ENCODE peak calls at places on chromosome 22, in four cellular contexts. One of them, this sample, is unnamed. For H3K4me1 and H3K9me3, the result is how much of the 10 kb centered on the place peaks cover.

GRCh38 chr22:39598017-39598965 is 27.7 kb downstream of the CACNA1I start:
- DNase-seq in H9: peak
- DNase-seq in mesenchymal stem cell: peak
- DNase-seq in tibial nerve: no peak
- DNase-seq in this sample: peak

GRCh38 chr22:20238567-20239062 is 29.5 kb downstream of the RTN4R start:
- DNase-seq in H9: peak
- DNase-seq in mesenchymal stem cell: peak
- DNase-seq in tibial nerve: no peak
- DNase-seq in this sample: no peak

GRCh38 chr22:35777335-35777975 is 59.8 kb downstream of the APOL5 start:
- DNase-seq in H9: no peak
- DNase-seq in mesenchymal stem cell: peak
- DNase-seq in tibial nerve: no peak
- DNase-seq in this sample: no peak

GRCh38 chr22:40635008-40635939 is 1.2 kb downstream of the MRTFA start:
- DNase-seq in H9: no peak
- DNase-seq in mesenchymal stem cell: no peak
- DNase-seq in tibial nerve: peak
- DNase-seq in this sample: no peak

GRCh38 chr22:49964493-49965290 is 4.1 kb downstream of the PIM3 start:
- DNase-seq in H9: peak
- DNase-seq in mesenchymal stem cell: no peak
- DNase-seq in tibial nerve: no peak
- DNase-seq in this sample: peak

GRCh38 chr22:50209893-50210292 is 9.1 kb downstream of the SELENOO start:
- DNase-seq in H9: no peak
- DNase-seq in mesenchymal stem cell: peak
- DNase-seq in tibial nerve: peak
- DNase-seq in this sample: peak

GRCh38 chr22:33659423-33659822 is 260.9 kb downstream of the LARGE1 start:
- DNase-seq in H9: no peak
- DNase-seq in mesenchymal stem cell: no peak
- DNase-seq in tibial nerve: peak
- DNase-seq in this sample: no peak

GRCh38 chr22:47095395-47096122 is 333.1 kb downstream of the TBC1D22A start:
- DNase-seq in H9: no peak
- DNase-seq in mesenchymal stem cell: no peak
- DNase-seq in tibial nerve: no peak
- DNase-seq in this sample: no peak

GRCh38 chr22:30837531-30837930 is 131.0 kb downstream of the MORC2 start:
- DNase-seq in H9: no peak
- DNase-seq in mesenchymal stem cell: no peak
- DNase-seq in tibial nerve: no peak
- DNase-seq in this sample: no peak

GRCh38 chr22:41382098-41382578 is 396 bp downstream of the TEF start:
- DNase-seq in H9: no peak
- DNase-seq in mesenchymal stem cell: peak
- DNase-seq in tibial nerve: peak
- DNase-seq in this sample: peak

GRCh38 chr22:33240901-33241300 is 182.7 kb upstream of the SYN3 start:
- DNase-seq in H9: no peak
- DNase-seq in mesenchymal stem cell: no peak
- DNase-seq in tibial nerve: no peak
- DNase-seq in this sample: no peak

GRCh38 chr22:20131593-20131855 is at the start of gene ZDHHC8:
- DNase-seq in H9: no peak
- DNase-seq in mesenchymal stem cell: no peak
- DNase-seq in tibial nerve: no peak
- DNase-seq in this sample: no peak

GRCh38 chr22:38487946-38488345 is 18.2 kb downstream of the DDX17 start:
- DNase-seq in H9: no peak
- DNase-seq in mesenchymal stem cell: no peak
- DNase-seq in tibial nerve: no peak
- DNase-seq in this sample: no peak

GRCh38 chr22:28064941-28065340 is 145.9 kb upstream of the PITPNB start:
- DNase-seq in H9: no peak
- DNase-seq in mesenchymal stem cell: no peak
- DNase-seq in tibial nerve: no peak
- DNase-seq in this sample: no peak

GRCh38 chr22:38882480-38882879 is 10.5 kb upstream of the CBX6 start:
- DNase-seq in H9: no peak
- DNase-seq in mesenchymal stem cell: no peak
- DNase-seq in tibial nerve: no peak
- DNase-seq in this sample: peak

GRCh38 chr22:37162221-37163095 is 12.7 kb upstream of the IL2RB start:
- DNase-seq in H9: no peak
- DNase-seq in mesenchymal stem cell: peak
- DNase-seq in tibial nerve: no peak
- DNase-seq in this sample: no peak

GRCh38 chr22:44200855-44201550 is 20.3 kb downstream of the PARVG start:
- DNase-seq in H9: no peak
- DNase-seq in mesenchymal stem cell: no peak
- DNase-seq in tibial nerve: no peak
- DNase-seq in this sample: no peak

GRCh38 chr22:46726066-46726985 is 11.7 kb downstream of the CERK start:
- DNase-seq in H9: no peak
- DNase-seq in mesenchymal stem cell: no peak
- DNase-seq in tibial nerve: no peak
- DNase-seq in this sample: no peak

GRCh38 chr22:46514592-46515207 is 22.7 kb downstream of the CELSR1 start:
- DNase-seq in H9: no peak
- DNase-seq in mesenchymal stem cell: peak
- DNase-seq in tibial nerve: no peak
- DNase-seq in this sample: no peak

GRCh38 chr22:49971232-49972162 is 10.9 kb downstream of the PIM3 start:
- DNase-seq in H9: peak
- DNase-seq in mesenchymal stem cell: no peak
- DNase-seq in tibial nerve: peak
- DNase-seq in this sample: peak

GRCh38 chr22:19788661-19789225 is 28.2 kb downstream of the TBX1 start:
- DNase-seq in H9: no peak
- DNase-seq in mesenchymal stem cell: no peak
- DNase-seq in tibial nerve: no peak
- DNase-seq in this sample: no peak

GRCh38 chr22:32830473-32830872 is 29.0 kb downstream of the TIMP3 start:
- DNase-seq in H9: peak
- DNase-seq in mesenchymal stem cell: no peak
- DNase-seq in tibial nerve: no peak
- DNase-seq in this sample: peak

GRCh38 chr22:35230839-35231584 is 26.3 kb upstream of the HMGXB4 start:
- DNase-seq in H9: no peak
- DNase-seq in mesenchymal stem cell: no peak
- DNase-seq in tibial nerve: no peak
- DNase-seq in this sample: no peak

GRCh38 chr22:27885977-27886842 is 32.8 kb downstream of the PITPNB start:
- DNase-seq in H9: no peak
- DNase-seq in mesenchymal stem cell: peak
- DNase-seq in tibial nerve: peak
- DNase-seq in this sample: peak

GRCh38 chr22:24146190-24146616 is 35.1 kb upstream of the SUSD2 start:
- DNase-seq in H9: peak
- DNase-seq in mesenchymal stem cell: peak
- DNase-seq in tibial nerve: peak
- DNase-seq in this sample: peak
- H3K4me1 ChIP-seq in H9: under half
- H3K4me1 ChIP-seq in mesenchymal stem cell: under half
- H3K4me1 ChIP-seq in tibial nerve: half or more
- H3K4me1 ChIP-seq in this sample: under half

DNA sequence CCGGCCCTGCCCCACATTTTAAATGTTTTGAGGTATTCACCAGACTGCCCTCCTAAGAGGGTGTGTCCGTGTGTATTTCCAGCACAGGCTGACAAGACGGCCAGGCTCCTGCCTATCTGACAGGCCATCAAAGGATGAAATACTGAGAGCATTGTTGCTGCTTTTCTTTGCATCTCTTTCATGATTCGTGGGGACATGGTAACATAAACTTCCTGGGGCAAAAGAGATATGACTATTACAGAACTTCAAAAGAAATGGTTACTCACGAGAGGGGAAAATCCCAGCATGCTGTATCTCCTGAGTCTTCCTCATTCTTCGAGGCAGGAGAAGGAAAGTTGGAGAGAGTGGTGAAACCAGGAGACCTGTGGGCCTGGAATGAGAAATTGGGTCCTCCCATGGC is 10.3 kb upstream of the BIK start:
- DNase-seq in H9: no peak
- DNase-seq in mesenchymal stem cell: peak
- DNase-seq in tibial nerve: no peak
- DNase-seq in this sample: no peak
- H3K27ac ChIP-seq in H9: no peak
- H3K27ac ChIP-seq in mesenchymal stem cell: no peak
- H3K27ac ChIP-seq in tibial nerve: no peak
- H3K27ac ChIP-seq in this sample: peak

GRCh38 chr22:45294030-45294429 is 9.3 kb downstream of the UPK3A start:
- DNase-seq in H9: no peak
- DNase-seq in mesenchymal stem cell: no peak
- DNase-seq in tibial nerve: no peak
- DNase-seq in this sample: no peak
- H3K9me3 ChIP-seq in H9: under half
- H3K9me3 ChIP-seq in mesenchymal stem cell: under half
- H3K9me3 ChIP-seq in tibial nerve: under half
- H3K9me3 ChIP-seq in this sample: under half

DNA sequence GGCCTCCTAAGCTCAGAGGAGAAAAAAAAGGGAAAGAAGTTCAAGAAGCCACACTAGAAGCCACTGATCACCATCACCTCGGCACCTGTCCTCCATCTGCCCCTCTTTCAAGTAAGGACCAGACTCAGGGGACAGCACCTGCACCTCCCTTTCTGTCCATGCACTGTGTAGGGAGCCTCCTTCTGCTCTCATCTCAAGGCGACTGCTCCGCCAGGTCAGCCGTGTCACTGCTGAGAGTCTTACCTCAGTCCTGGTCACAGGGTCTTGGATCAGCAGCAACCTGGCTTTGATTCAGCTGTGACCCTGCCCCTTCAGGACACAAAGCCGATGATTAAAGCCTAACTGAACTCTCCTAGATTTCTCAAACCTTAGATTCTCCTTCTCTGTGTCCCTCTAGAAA is 101.5 kb downstream of the ZNF280B start:
- DNase-seq in H9: no peak
- DNase-seq in mesenchymal stem cell: no peak
- DNase-seq in tibial nerve: no peak
- DNase-seq in this sample: no peak
- H3K4me1 ChIP-seq in H9: under half
- H3K4me1 ChIP-seq in mesenchymal stem cell: under half
- H3K4me1 ChIP-seq in tibial nerve: under half
- H3K4me1 ChIP-seq in this sample: under half